ENCODE peak calls at places on chromosomes 3 and 15, in five cellular contexts. S, U, X, Y and O are unnamed samples.

GRCh38 chr3:131387796-131388195 is 6.2 kb downstream of the NUDT16 start:
- DNase-seq in S (no peak), U (no peak), X (no peak), Y (no peak), O (no peak)

GRCh38 chr3:196555295-196555694 is 13.1 kb downstream of the WDR53 start:
- DNase-seq in S (no peak), U (no peak), X (no peak), Y (no peak), O (no peak)

GRCh38 chr15:78960308-78960707 is 15.5 kb upstream of the CTSH start:
- DNase-seq in S (no peak), U (no peak), X (no peak), Y (no peak), O (no peak)

GRCh38 chr3:129315386-129315991 is 36.8 kb downstream of the HMCES start:
- DNase-seq in S (peak; percentile 38), U (peak; percentile 76), X (peak; percentile 36), Y (no peak), O (peak; percentile 63)

GRCh38 chr3:14235003-14235876 is 56.6 kb downstream of the LSM3 start:
- DNase-seq in S (no peak), U (no peak), X (no peak), Y (no peak), O (no peak)

GRCh38 chr3:15207836-15208504 is 1.9 kb downstream of the CAPN7 start:
- DNase-seq in S (no peak), U (no peak), X (no peak), Y (no peak), O (no peak)

GRCh38 chr15:38090223-38090622 is 155.8 kb downstream of the TMCO5A start:
- DNase-seq in S (no peak), U (no peak), X (no peak), Y (no peak), O (no peak)

GRCh38 chr3:46722443-46722842 is 4.8 kb upstream of the PRSS50 start:
- DNase-seq in S (no peak), U (no peak), X (no peak), Y (no peak), O (no peak)

GRCh38 chr15:76431936-76432335 is 95.4 kb downstream of the ISL2 start:
- DNase-seq in S (no peak), U (no peak), X (no peak), Y (peak; percentile 25), O (no peak)

GRCh38 chr3:128196645-128197044 is 43.4 kb downstream of the EEFSEC start:
- DNase-seq in S (no peak), U (no peak), X (no peak), Y (no peak), O (no peak)

GRCh38 chr15:69346112-69346511 is 47.4 kb downstream of the PAQR5 start:
- DNase-seq in S (no peak), U (no peak), X (no peak), Y (peak; percentile 9), O (no peak)

GRCh38 chr3:73549071-73549600 is 75.6 kb downstream of the PDZRN3 start:
- DNase-seq in S (no peak), U (no peak), X (no peak), Y (no peak), O (no peak)

GRCh38 chr15:33183334-33183733 is 11.2 kb downstream of the FMN1 start:
- DNase-seq in S (no peak), U (no peak), X (no peak), Y (no peak), O (no peak)

GRCh38 chr15:71588746-71589145 is 221.6 kb upstream of the NR2E3 start:
- DNase-seq in S (peak; percentile 67), U (no peak), X (no peak), Y (peak; percentile 80), O (no peak)

GRCh38 chr3:186220886-186221285 is 112.0 kb upstream of the ETV5 start:
- DNase-seq in S (peak; percentile 29), U (no peak), X (no peak), Y (no peak), O (peak; percentile 94)

GRCh38 chr3:187970106-187970505 is 183.9 kb upstream of the LPP start:
- DNase-seq in S (no peak), U (no peak), X (no peak), Y (no peak), O (no peak)

GRCh38 chr15:62403164-62403809 is 238.2 kb upstream of the C2CD4B start:
- DNase-seq in S (no peak), U (no peak), X (no peak), Y (peak; percentile 43), O (no peak)

GRCh38 chr3:143244516-143245063 is 125.0 kb downstream of the CHST2 start:
- DNase-seq in S (no peak), U (no peak), X (no peak), Y (no peak), O (no peak)

GRCh38 chr3:197522881-197523342 is 32.9 kb downstream of the BDH1 start:
- DNase-seq in S (no peak), U (no peak), X (no peak), Y (no peak), O (no peak)

GRCh38 chr3:158264894-158265293 is 155.0 kb downstream of the RSRC1 start:
- DNase-seq in S (no peak), U (no peak), X (no peak), Y (no peak), O (no peak)

GRCh38 chr15:36632196-36632595 is 52.8 kb downstream of the CDIN1 start:
- DNase-seq in S (no peak), U (no peak), X (no peak), Y (peak; percentile 29), O (no peak)

GRCh38 chr15:87287156-87287555 is 969.4 kb downstream of the NTRK3 start:
- DNase-seq in S (peak; percentile 5), U (no peak), X (no peak), Y (peak; percentile 20), O (no peak)

GRCh38 chr15:63466378-63467192 is 37.8 kb upstream of the USP3 start:
- DNase-seq in S (peak; percentile 72), U (no peak), X (peak; percentile 40), Y (peak; percentile 65), O (peak; percentile 52)

GRCh38 chr3:32303051-32303786 is 64.7 kb downstream of the CMTM8 start:
- DNase-seq in S (no peak), U (no peak), X (no peak), Y (no peak), O (no peak)

GRCh38 chr15:55108858-55109518 is 87.8 kb downstream of the RSL24D1 start:
- DNase-seq in S (peak; percentile 72), U (peak; percentile 73), X (peak; percentile 60), Y (peak; percentile 65), O (peak; percentile 87)

GRCh38 chr3:78659386-78659987 is 1108.3 kb downstream of the ROBO1 start:
- DNase-seq in S (peak; percentile 60), U (no peak), X (peak; percentile 28), Y (peak; percentile 48), O (peak; percentile 20)

GRCh38 chr3:132504375-132504921 is 87.1 kb downstream of the DNAJC13 start:
- DNase-seq in S (no peak), U (no peak), X (no peak), Y (no peak), O (no peak)

GRCh38 chr3:86958534-86958933 is 32.4 kb downstream of the VGLL3 start:
- DNase-seq in S (no peak), U (no peak), X (no peak), Y (peak; percentile 79), O (no peak)

GRCh38 chr15:44159492-44159891 is 35.6 kb downstream of the FRMD5 start:
- DNase-seq in S (no peak), U (no peak), X (no peak), Y (no peak), O (no peak)

GRCh38 chr15:44153352-44153751 is 41.7 kb downstream of the FRMD5 start:
- DNase-seq in S (no peak), U (no peak), X (no peak), Y (no peak), O (no peak)

GRCh38 chr15:44158111-44158510 is 37.0 kb downstream of the FRMD5 start:
- DNase-seq in S (no peak), U (no peak), X (no peak), Y (no peak), O (no peak)

GRCh38 chr15:44163370-44163769 is 31.7 kb downstream of the FRMD5 start:
- DNase-seq in S (no peak), U (no peak), X (no peak), Y (no peak), O (no peak)

DNA sequence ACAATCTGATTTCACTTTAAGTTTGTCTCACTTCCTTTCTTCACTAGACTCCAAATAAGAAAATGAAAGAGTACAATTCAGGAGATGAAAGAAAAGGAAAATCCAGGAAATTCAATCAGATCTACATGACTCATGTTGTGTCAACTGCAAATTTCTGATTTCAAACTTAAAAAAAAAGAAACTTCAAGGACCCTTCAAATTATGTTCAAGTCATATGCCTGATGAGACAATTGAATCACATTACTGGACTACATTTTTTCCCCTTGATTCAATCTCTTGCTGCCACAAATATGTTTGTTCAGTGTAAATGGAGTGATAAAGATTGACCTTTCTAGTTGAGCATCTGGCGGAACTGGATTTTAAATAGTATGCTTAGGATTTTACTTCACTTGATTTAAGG is 37.4 kb downstream of the FRMD5 start:
- DNase-seq in S (peak; percentile 9), U (no peak), X (no peak), Y (peak; percentile 76), O (no peak)
- H3K27ac ChIP-seq in S (peak overlapping the region; percentile 10), U (no peak overlapping the region), X (no peak overlapping the region), Y (peak overlapping the region; percentile 93), O (peak overlapping the region; percentile 61)

DNA sequence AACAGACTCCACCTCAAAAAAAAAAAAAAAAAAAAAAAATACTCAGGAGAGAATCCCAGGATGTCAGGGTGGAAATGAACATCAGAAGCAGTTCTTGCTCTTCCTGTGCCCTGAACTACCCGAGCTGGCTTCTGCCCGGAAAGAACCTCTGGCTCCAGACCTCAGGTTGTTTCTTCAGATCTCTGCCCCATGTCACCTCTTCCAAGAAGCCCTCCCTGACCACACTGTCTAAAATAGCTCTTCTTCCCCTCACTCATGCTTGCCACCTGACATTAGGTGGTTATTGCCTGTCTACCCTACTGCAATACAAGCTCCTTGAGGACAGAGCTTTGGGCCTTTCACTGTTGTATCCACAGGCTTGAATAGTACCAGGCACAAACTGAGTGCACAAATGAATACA is 8.2 kb downstream of the TKT start:
- DNase-seq in S (no peak), U (no peak), X (no peak), Y (no peak), O (no peak)
- H3K27ac ChIP-seq in S (no peak overlapping the region), U (no peak overlapping the region), X (no peak overlapping the region), Y (no peak overlapping the region), O (no peak overlapping the region)

DNA sequence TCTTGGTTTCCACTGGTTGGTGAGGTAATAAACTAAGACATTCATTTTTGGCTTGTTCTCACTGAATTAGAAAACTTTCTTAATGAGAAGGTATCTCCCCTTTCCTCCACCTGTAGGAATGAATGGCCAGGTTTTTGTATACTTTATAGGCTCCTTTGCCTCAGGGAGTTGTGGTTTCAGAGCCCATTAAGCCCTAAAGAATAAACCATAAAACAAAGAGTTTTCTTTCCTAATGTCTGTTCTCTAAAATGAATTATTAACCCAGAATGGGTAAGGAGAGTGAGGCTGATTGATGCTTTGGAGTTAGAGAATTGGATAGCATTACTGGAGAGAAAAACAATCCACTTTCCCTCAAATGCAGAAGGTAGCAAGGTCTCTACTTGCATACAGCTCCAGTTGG is 67.6 kb downstream of the TIGIT start:
- DNase-seq in S (no peak), U (no peak), X (no peak), Y (no peak), O (no peak)
- H3K27ac ChIP-seq in S (no peak overlapping the region), U (no peak overlapping the region), X (no peak overlapping the region), Y (no peak overlapping the region), O (no peak overlapping the region)

DNA sequence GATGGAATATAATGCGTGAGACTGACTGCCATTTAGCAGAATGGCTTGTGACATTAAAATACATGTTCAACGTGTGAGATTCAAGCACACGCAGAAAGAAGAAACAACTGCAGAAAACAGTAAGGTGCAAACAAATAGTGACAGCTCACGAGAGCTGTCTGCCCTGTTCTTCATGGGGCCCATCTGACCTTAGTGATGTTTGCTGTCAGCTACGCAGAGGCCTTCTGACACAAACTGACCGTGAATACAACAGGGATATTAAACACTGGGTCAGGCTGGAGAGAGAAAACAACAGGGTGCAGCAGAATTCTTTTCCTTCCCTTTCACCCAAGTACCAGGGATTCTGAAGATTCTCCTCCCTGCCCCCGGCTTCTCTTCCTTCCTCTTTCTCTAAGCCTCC is 2.2 kb downstream of the TNFAIP8L3 start:
- DNase-seq in S (no peak), U (no peak), X (no peak), Y (no peak), O (no peak)
- H3K27ac ChIP-seq in S (no peak overlapping the region), U (no peak overlapping the region), X (no peak overlapping the region), Y (no peak overlapping the region), O (no peak overlapping the region)